ENCODE peak calls at places on chromosomes 4 and X, in six cellular contexts. V, G, P, X, F and D are unnamed samples.

GRCh38 chr4:117137143-117137542 is 51.8 kb upstream of the TRAM1L1 start:
- DNase-seq in G (no peak), V (peak), P (no peak), X (no peak), F (no peak), D (no peak)

GRCh38 chrX:131704136-131704695 is 160.3 kb downstream of the OR13H1 start:
- DNase-seq in G (no peak), X (peak), P (peak), F (peak), V (peak), D (peak)

GRCh38 chr4:152983221-152983620 is 47.1 kb downstream of the FHDC1 start:
- DNase-seq in F (no peak), V (no peak), G (no peak), X (no peak), P (no peak), D (no peak)

GRCh38 chrX:1086444-1087409 is 125.7 kb downstream of the CRLF2 start:
- DNase-seq in F (no peak), G (no peak), X (no peak), P (no peak), V (no peak), D (peak)

GRCh38 chr4:54076673-54077072 is 12.3 kb upstream of the CHIC2 start:
- DNase-seq in X (no peak), F (no peak), G (no peak), V (no peak), P (no peak), D (no peak)

GRCh38 chr4:108426493-108426892 is 193.9 kb upstream of the RPL34 start:
- DNase-seq in G (no peak), V (no peak), F (no peak), X (no peak), P (no peak), D (no peak)

GRCh38 chr4:157886650-157887049 is 286.2 kb downstream of the GASK1B start:
- DNase-seq in V (no peak), F (no peak), X (no peak), P (no peak), G (no peak), D (no peak)

GRCh38 chrX:139766545-139766983 is 58.6 kb upstream of the MCF2 start:
- DNase-seq in V (no peak), X (no peak), P (no peak), G (peak), F (no peak), D (no peak)

GRCh38 chr4:138182838-138183426 is 59.2 kb downstream of the SLC7A11 start:
- DNase-seq in X (no peak), G (no peak), P (no peak), V (no peak), F (peak), D (no peak)

GRCh38 chr4:735583-735982 is 30.0 kb downstream of the PCGF3 start:
- DNase-seq in F (no peak), P (no peak), X (no peak), G (no peak), V (no peak), D (no peak)

GRCh38 chr4:28686618-28687017 is 1826.0 kb downstream of the STIM2 start:
- DNase-seq in G (no peak), V (peak), X (no peak), P (peak), F (peak), D (no peak)